ENCODE peak calls at places on chromosomes 16 and 17, in seven cellular contexts. F, H, P, K, B, L and X are unnamed samples.

GRCh38 chr17:21039839-21040575 is 2.8 kb downstream of the USP22 start:
- DNase-seq in F (no peak), L (no peak), H (peak; percentile 30), P (no peak), K (peak; percentile 59), B (peak; percentile 81), X (peak; percentile 59)

GRCh38 chr17:72510454-72511016 is 389.7 kb downstream of the SOX9 start:
- DNase-seq in K (no peak), H (no peak), P (no peak), F (no peak), L (no peak), B (no peak), X (no peak)

GRCh38 chr17:78903101-78903779 is at the start of gene CEP295NL:
- DNase-seq in L (no peak), P (peak; percentile 81), H (no peak), B (peak; percentile 57), K (peak; percentile 48), F (no peak), X (no peak)

GRCh38 chr17:9522074-9522473 is 53.5 kb downstream of the STX8 start:
- DNase-seq in L (peak; percentile 31), F (no peak), K (peak; percentile 48), B (peak; percentile 60), P (no peak), H (no peak), X (peak; percentile 34)

GRCh38 chr16:48613061-48613957 is 3.3 kb upstream of the N4BP1 start:
- DNase-seq in H (no peak), B (peak; percentile 58), F (no peak), P (no peak), K (no peak), L (no peak), X (no peak)

GRCh38 chr16:57730771-57731730 is 4.5 kb upstream of the KATNB1 start:
- DNase-seq in H (no peak), B (no peak), P (peak; percentile 52), K (no peak), L (no peak), F (no peak), X (no peak)

GRCh38 chr16:89316701-89317100 is 99.2 kb downstream of the ZNF778 start:
- DNase-seq in F (no peak), L (no peak), K (no peak), P (no peak), B (no peak), H (no peak), X (no peak)

GRCh38 chr17:76459674-76460073 is 6.7 kb upstream of the UBE2O start:
- DNase-seq in L (no peak), F (no peak), H (no peak), K (no peak), P (peak; percentile 59), B (no peak), X (no peak)

GRCh38 chr17:35731239-35731931 is at the start of gene RASL10B:
- DNase-seq in P (peak; percentile 89), B (no peak), K (peak; percentile 77), L (no peak), F (peak; percentile 71), H (peak; percentile 68), X (peak; percentile 78)

GRCh38 chr17:40350410-40351184 is 13.9 kb downstream of the GJD3 start:
- DNase-seq in H (no peak), B (no peak), K (peak; percentile 31), P (peak; percentile 91), L (no peak), F (no peak), X (no peak)

GRCh38 chr17:72702136-72702735 is 390.3 kb downstream of the SLC39A11 start:
- DNase-seq in B (peak; percentile 95), L (no peak), F (no peak), H (no peak), K (no peak), P (no peak), X (no peak)

GRCh38 chr17:19271751-19272357 is 34.7 kb downstream of the EPN2 start:
- DNase-seq in L (no peak), F (no peak), B (no peak), H (no peak), P (no peak), K (no peak), X (no peak)

GRCh38 chr16:1225051-1225451 is at the start of gene TPSG1:
- DNase-seq in L (no peak), P (no peak), K (no peak), B (no peak), H (no peak), F (no peak), X (no peak)

GRCh38 chr17:27612160-27612767 is 18.7 kb upstream of the LGALS9 start:
- DNase-seq in H (no peak), K (no peak), P (no peak), B (no peak), F (no peak), L (no peak), X (no peak)

GRCh38 chr17:38528101-38528500 is 77.7 kb downstream of the SRCIN1 start:
- DNase-seq in L (no peak), F (no peak), B (no peak), P (peak; percentile 64), H (no peak), K (peak; percentile 42), X (no peak)

GRCh38 chr17:80720624-80721577 is 176.3 kb downstream of the RPTOR start:
- DNase-seq in K (no peak), F (no peak), L (no peak), H (no peak), P (peak; percentile 81), B (peak; percentile 78), X (peak; percentile 93)

GRCh38 chr16:73432794-73433455 is 385.0 kb upstream of the ZFHX3 start:
- DNase-seq in B (no peak), H (no peak), F (no peak), P (peak; percentile 35), L (no peak), K (no peak), X (no peak)

GRCh38 chr17:10305336-10306096 is 67.3 kb downstream of the MYH13 start:
- DNase-seq in P (no peak), L (no peak), B (no peak), K (no peak), H (no peak), F (no peak), X (no peak)

GRCh38 chr16:88649924-88650748 is 717 bp downstream of the CYBA start:
- DNase-seq in H (no peak), L (no peak), F (peak; percentile 58), P (no peak), B (no peak), K (peak; percentile 40), X (no peak)

GRCh38 chr16:77683845-77684526 is 38.3 kb upstream of the NUDT7 start:
- DNase-seq in L (no peak), H (no peak), P (no peak), F (no peak), B (no peak), K (no peak), X (no peak)

GRCh38 chr17:45093444-45094110 is 32.5 kb downstream of the NMT1 start:
- DNase-seq in H (peak; percentile 54), K (no peak), F (no peak), P (no peak), L (no peak), B (no peak), X (no peak)

GRCh38 chr17:70121136-70121535 is 46.1 kb downstream of the KCNJ16 start:
- DNase-seq in L (no peak), F (no peak), K (no peak), P (no peak), H (no peak), B (no peak), X (no peak)

GRCh38 chr17:68085751-68086445 is 50.4 kb downstream of the KPNA2 start:
- DNase-seq in B (no peak), F (no peak), H (no peak), L (no peak), K (no peak), P (peak; percentile 69), X (no peak)

GRCh38 chr16:85350973-85351372 is 238.7 kb upstream of the CIBAR2 start:
- DNase-seq in K (peak; percentile 62), L (peak; percentile 87), P (no peak), H (peak; percentile 87), F (peak; percentile 91), B (peak; percentile 89), X (peak; percentile 95)

GRCh38 chr16:51880776-51881175 is 666.2 kb downstream of the TOX3 start:
- DNase-seq in K (no peak), B (peak; percentile 52), F (no peak), H (no peak), P (no peak), L (peak; percentile 46), X (peak; percentile 66)

GRCh38 chr17:65078441-65079160 is 22.1 kb upstream of the GNA13 start:
- DNase-seq in B (no peak), P (peak; percentile 90), L (no peak), K (no peak), F (no peak), H (no peak), X (no peak)

GRCh38 chr17:72640415-72641165 is 451.9 kb downstream of the SLC39A11 start:
- DNase-seq in K (no peak), B (no peak), H (no peak), P (no peak), F (no peak), L (no peak), X (no peak)

GRCh38 chr17:57215317-57215716 is 41.0 kb upstream of the MSI2 start:
- DNase-seq in B (no peak), L (no peak), H (no peak), P (peak; percentile 41), K (no peak), F (no peak), X (peak; percentile 69)

GRCh38 chr17:48985436-48986245 is 11.5 kb upstream of the IGF2BP1 start:
- DNase-seq in L (no peak), B (no peak), H (no peak), K (no peak), P (peak; percentile 42), F (no peak), X (no peak)

GRCh38 chr17:12568358-12569251 is 97.1 kb upstream of the MYOCD start:
- DNase-seq in L (no peak), P (peak; percentile 73), F (no peak), H (no peak), K (no peak), B (no peak), X (no peak)

GRCh38 chr16:1777375-1778199 is 4.7 kb upstream of the MRPS34 start:
- DNase-seq in B (no peak), L (no peak), F (no peak), P (no peak), K (no peak), H (peak; percentile 23), X (no peak)

GRCh38 chr17:76365256-76365903 is 11.7 kb upstream of the PRPSAP1 start:
- DNase-seq in H (no peak), L (no peak), P (no peak), F (no peak), B (no peak), K (no peak), X (no peak)

GRCh38 chr17:41777157-41777578 is 9.3 kb downstream of the JUP start:
- DNase-seq in F (peak; percentile 82), L (no peak), K (peak; percentile 25), B (peak; percentile 87), P (peak; percentile 93), H (peak; percentile 49), X (no peak)

GRCh38 chr17:9707917-9708316 is 62.6 kb downstream of the USP43 start:
- DNase-seq in P (no peak), H (no peak), L (no peak), K (no peak), F (no peak), B (no peak), X (no peak)

GRCh38 chr16:10541396-10541795 is 39.0 kb downstream of the EMP2 start:
- DNase-seq in K (no peak), P (no peak), F (no peak), B (no peak), L (no peak), H (no peak), X (no peak)

GRCh38 chr16:76653390-76654026 is 376.3 kb downstream of the CNTNAP4 start:
- DNase-seq in F (no peak), K (peak; percentile 73), L (peak; percentile 17), P (peak; percentile 63), H (no peak), B (peak; percentile 66), X (peak; percentile 40)